ENCODE peak calls at places on chromosomes 6 and 20, in seven cellular contexts. One of them, this sample, is unnamed.

GRCh38 chr20:38043512-38044300 is 10.2 kb downstream of the RPRD1B start:
- DNase-seq in stimulated activated CD8-positive, alpha-beta memory T cell treated with anti-CD3 and anti-CD28 coated beads, Interleukin-4, amount 100 ng/mL, for 4 hours: no peak
- DNase-seq in NCI-H1092 treated with DMSO at 0.1 percent for 48 hours: no peak
- DNase-seq in RCC 7860: peak
- DNase-seq in erythroblast: no peak
- DNase-seq in LoVo: no peak
- DNase-seq in NCI-H748 treated with DMSO at 0.1 percent for 48 hours: no peak
- DNase-seq in this sample: no peak

GRCh38 chr6:10383312-10384063 is 31.4 kb downstream of the TFAP2A start:
- DNase-seq in NCI-H748 treated with DMSO at 0.1 percent for 48 hours: no peak
- DNase-seq in RCC 7860: no peak
- DNase-seq in erythroblast: peak
- DNase-seq in NCI-H1092 treated with DMSO at 0.1 percent for 48 hours: no peak
- DNase-seq in LoVo: peak
- DNase-seq in stimulated activated CD8-positive, alpha-beta memory T cell treated with anti-CD3 and anti-CD28 coated beads, Interleukin-4, amount 100 ng/mL, for 4 hours: no peak
- DNase-seq in this sample: no peak

GRCh38 chr6:44508646-44509045 is 121.1 kb downstream of the CDC5L start:
- DNase-seq in RCC 7860: no peak
- DNase-seq in erythroblast: no peak
- DNase-seq in LoVo: no peak
- DNase-seq in stimulated activated CD8-positive, alpha-beta memory T cell treated with anti-CD3 and anti-CD28 coated beads, Interleukin-4, amount 100 ng/mL, for 4 hours: no peak
- DNase-seq in NCI-H748 treated with DMSO at 0.1 percent for 48 hours: no peak
- DNase-seq in NCI-H1092 treated with DMSO at 0.1 percent for 48 hours: no peak
- DNase-seq in this sample: no peak

GRCh38 chr6:89260832-89261231 is 43.7 kb upstream of the GABRR1 start:
- DNase-seq in LoVo: peak
- DNase-seq in NCI-H1092 treated with DMSO at 0.1 percent for 48 hours: no peak
- DNase-seq in RCC 7860: no peak
- DNase-seq in stimulated activated CD8-positive, alpha-beta memory T cell treated with anti-CD3 and anti-CD28 coated beads, Interleukin-4, amount 100 ng/mL, for 4 hours: no peak
- DNase-seq in erythroblast: peak
- DNase-seq in NCI-H748 treated with DMSO at 0.1 percent for 48 hours: peak
- DNase-seq in this sample: no peak

GRCh38 chr20:53934421-53935352 is 135.7 kb downstream of the BCAS1 start:
- DNase-seq in RCC 7860: peak
- DNase-seq in erythroblast: peak
- DNase-seq in stimulated activated CD8-positive, alpha-beta memory T cell treated with anti-CD3 and anti-CD28 coated beads, Interleukin-4, amount 100 ng/mL, for 4 hours: no peak
- DNase-seq in LoVo: peak
- DNase-seq in NCI-H1092 treated with DMSO at 0.1 percent for 48 hours: no peak
- DNase-seq in NCI-H748 treated with DMSO at 0.1 percent for 48 hours: no peak
- DNase-seq in this sample: peak

GRCh38 chr6:2632943-2633584 is 117.7 kb downstream of the MYLK4 start:
- DNase-seq in NCI-H1092 treated with DMSO at 0.1 percent for 48 hours: no peak
- DNase-seq in RCC 7860: no peak
- DNase-seq in LoVo: no peak
- DNase-seq in erythroblast: no peak
- DNase-seq in NCI-H748 treated with DMSO at 0.1 percent for 48 hours: no peak
- DNase-seq in stimulated activated CD8-positive, alpha-beta memory T cell treated with anti-CD3 and anti-CD28 coated beads, Interleukin-4, amount 100 ng/mL, for 4 hours: no peak
- DNase-seq in this sample: no peak

GRCh38 chr6:51910846-51911245 is 176.6 kb downstream of the PKHD1 start:
- DNase-seq in erythroblast: no peak
- DNase-seq in RCC 7860: no peak
- DNase-seq in stimulated activated CD8-positive, alpha-beta memory T cell treated with anti-CD3 and anti-CD28 coated beads, Interleukin-4, amount 100 ng/mL, for 4 hours: no peak
- DNase-seq in LoVo: no peak
- DNase-seq in NCI-H1092 treated with DMSO at 0.1 percent for 48 hours: no peak
- DNase-seq in NCI-H748 treated with DMSO at 0.1 percent for 48 hours: no peak
- DNase-seq in this sample: no peak

GRCh38 chr20:45308078-45308778 is at the start of gene MATN4:
- DNase-seq in RCC 7860: no peak
- DNase-seq in NCI-H748 treated with DMSO at 0.1 percent for 48 hours: no peak
- DNase-seq in LoVo: no peak
- DNase-seq in erythroblast: no peak
- DNase-seq in NCI-H1092 treated with DMSO at 0.1 percent for 48 hours: peak
- DNase-seq in stimulated activated CD8-positive, alpha-beta memory T cell treated with anti-CD3 and anti-CD28 coated beads, Interleukin-4, amount 100 ng/mL, for 4 hours: no peak
- DNase-seq in this sample: no peak

GRCh38 chr20:25220810-25221591 is 25.5 kb downstream of the ENTPD6 start:
- DNase-seq in RCC 7860: peak
- DNase-seq in LoVo: no peak
- DNase-seq in stimulated activated CD8-positive, alpha-beta memory T cell treated with anti-CD3 and anti-CD28 coated beads, Interleukin-4, amount 100 ng/mL, for 4 hours: no peak
- DNase-seq in NCI-H1092 treated with DMSO at 0.1 percent for 48 hours: peak
- DNase-seq in erythroblast: no peak
- DNase-seq in NCI-H748 treated with DMSO at 0.1 percent for 48 hours: no peak
- DNase-seq in this sample: no peak

GRCh38 chr6:113978084-113978675 is 7.2 kb upstream of the HDAC2 start:
- DNase-seq in RCC 7860: no peak
- DNase-seq in stimulated activated CD8-positive, alpha-beta memory T cell treated with anti-CD3 and anti-CD28 coated beads, Interleukin-4, amount 100 ng/mL, for 4 hours: no peak
- DNase-seq in LoVo: no peak
- DNase-seq in erythroblast: no peak
- DNase-seq in NCI-H1092 treated with DMSO at 0.1 percent for 48 hours: no peak
- DNase-seq in NCI-H748 treated with DMSO at 0.1 percent for 48 hours: no peak
- DNase-seq in this sample: no peak

GRCh38 chr6:109239918-109240321 is 142.3 kb downstream of the CD164 start:
- DNase-seq in stimulated activated CD8-positive, alpha-beta memory T cell treated with anti-CD3 and anti-CD28 coated beads, Interleukin-4, amount 100 ng/mL, for 4 hours: no peak
- DNase-seq in NCI-H1092 treated with DMSO at 0.1 percent for 48 hours: no peak
- DNase-seq in RCC 7860: no peak
- DNase-seq in erythroblast: no peak
- DNase-seq in LoVo: no peak
- DNase-seq in NCI-H748 treated with DMSO at 0.1 percent for 48 hours: no peak
- DNase-seq in this sample: peak

GRCh38 chr20:8018928-8019177 is 708 bp downstream of the TMX4 start:
- DNase-seq in NCI-H1092 treated with DMSO at 0.1 percent for 48 hours: peak
- DNase-seq in stimulated activated CD8-positive, alpha-beta memory T cell treated with anti-CD3 and anti-CD28 coated beads, Interleukin-4, amount 100 ng/mL, for 4 hours: no peak
- DNase-seq in NCI-H748 treated with DMSO at 0.1 percent for 48 hours: peak
- DNase-seq in RCC 7860: peak
- DNase-seq in erythroblast: no peak
- DNase-seq in LoVo: peak
- DNase-seq in this sample: peak

GRCh38 chr6:924661-925060 is 231.7 kb upstream of the EXOC2 start:
- DNase-seq in stimulated activated CD8-positive, alpha-beta memory T cell treated with anti-CD3 and anti-CD28 coated beads, Interleukin-4, amount 100 ng/mL, for 4 hours: no peak
- DNase-seq in NCI-H1092 treated with DMSO at 0.1 percent for 48 hours: no peak
- DNase-seq in NCI-H748 treated with DMSO at 0.1 percent for 48 hours: no peak
- DNase-seq in LoVo: no peak
- DNase-seq in RCC 7860: no peak
- DNase-seq in erythroblast: no peak
- DNase-seq in this sample: no peak

GRCh38 chr6:40586800-40587201 is 363 bp downstream of the LRFN2 start:
- DNase-seq in LoVo: no peak
- DNase-seq in NCI-H748 treated with DMSO at 0.1 percent for 48 hours: no peak
- DNase-seq in stimulated activated CD8-positive, alpha-beta memory T cell treated with anti-CD3 and anti-CD28 coated beads, Interleukin-4, amount 100 ng/mL, for 4 hours: no peak
- DNase-seq in erythroblast: no peak
- DNase-seq in RCC 7860: no peak
- DNase-seq in NCI-H1092 treated with DMSO at 0.1 percent for 48 hours: peak
- DNase-seq in this sample: no peak

GRCh38 chr6:90082847-90083246 is 188.6 kb downstream of the GJA10 start:
- DNase-seq in NCI-H1092 treated with DMSO at 0.1 percent for 48 hours: no peak
- DNase-seq in NCI-H748 treated with DMSO at 0.1 percent for 48 hours: no peak
- DNase-seq in erythroblast: no peak
- DNase-seq in RCC 7860: no peak
- DNase-seq in LoVo: no peak
- DNase-seq in stimulated activated CD8-positive, alpha-beta memory T cell treated with anti-CD3 and anti-CD28 coated beads, Interleukin-4, amount 100 ng/mL, for 4 hours: no peak
- DNase-seq in this sample: peak